ENCODE peak calls at places on chromosomes 3 and 15, in seven cellular contexts. X is T-cell; Y is activated naive CD4-positive, alpha-beta T cell treated with Interleukin-2 at 50 U/mL for 16 hours; J is GM20000; I is HS-5; N is stomach; U is A172. R is an unnamed sample.

GRCh38 chr15:39896101-39896500 is 24.0 kb downstream of the GPR176 start:
- DNase-seq in X (no peak), Y (no peak), J (no peak), I (no peak), N (no peak), U (no peak), R (no peak)

GRCh38 chr15:88535100-88535499 is 11.4 kb downstream of the DET1 start:
- DNase-seq in X (no peak), Y (no peak), J (no peak), I (no peak), N (no peak), U (no peak), R (no peak)

GRCh38 chr15:83248151-83248851 is 36.2 kb downstream of the BNC1 start:
- DNase-seq in X (peak), Y (no peak), J (peak), I (peak), N (no peak), U (peak), R (peak)

GRCh38 chr3:185519021-185519420 is 20.2 kb upstream of the TMEM41A start:
- DNase-seq in X (no peak), Y (no peak), J (no peak), I (no peak), N (no peak), U (no peak), R (no peak)

GRCh38 chr3:128067481-128067880 is 15.2 kb downstream of the SEC61A1 start:
- DNase-seq in X (no peak), Y (no peak), J (no peak), I (no peak), N (no peak), U (no peak), R (no peak)

GRCh38 chr3:46386206-46386605 is 15.5 kb downstream of the CCR5 start:
- DNase-seq in X (no peak), Y (no peak), J (no peak), I (peak), N (no peak), U (peak), R (no peak)

GRCh38 chr3:129619726-129620162 is 13.3 kb upstream of the PLXND1 start:
- DNase-seq in X (no peak), Y (no peak), J (no peak), I (no peak), N (no peak), U (no peak), R (no peak)

GRCh38 chr3:195932418-195933043 is 24.2 kb upstream of the TNK2 start:
- DNase-seq in X (no peak), Y (no peak), J (no peak), I (no peak), N (no peak), U (no peak), R (no peak)

GRCh38 chr3:51945926-51946500 is 3.9 kb downstream of the PARP3 start:
- DNase-seq in X (no peak), Y (no peak), J (no peak), I (no peak), N (no peak), U (no peak), R (no peak)

GRCh38 chr15:67004142-67004541 is 61.3 kb upstream of the SMAD3 start:
- DNase-seq in X (no peak), Y (no peak), J (peak), I (no peak), N (no peak), U (no peak), R (no peak)

GRCh38 chr3:196968233-196969000 is at the start of gene PIGZ:
- DNase-seq in X (peak), Y (peak), J (peak), I (no peak), N (peak), U (no peak), R (no peak)

GRCh38 chr15:22960587-22960986 is 19.6 kb downstream of the CYFIP1 start:
- DNase-seq in X (no peak), Y (no peak), J (no peak), I (no peak), N (no peak), U (no peak), R (no peak)

GRCh38 chr3:172061724-172062184 is 22.4 kb downstream of the FNDC3B start:
- DNase-seq in X (no peak), Y (no peak), J (peak), I (no peak), N (no peak), U (no peak), R (no peak)

GRCh38 chr3:11060500-11061251 is 68.1 kb downstream of the SLC6A1 start:
- DNase-seq in X (peak), Y (peak), J (peak), I (no peak), N (peak), U (peak), R (peak)

GRCh38 chr3:46133285-46133684 is 74.8 kb downstream of the CCR1 start:
- DNase-seq in X (no peak), Y (no peak), J (no peak), I (no peak), N (no peak), U (no peak), R (no peak)

GRCh38 chr15:28995721-28996120 is 109.9 kb downstream of the APBA2 start:
- DNase-seq in X (no peak), Y (no peak), J (no peak), I (no peak), N (no peak), U (no peak), R (no peak)

GRCh38 chr3:73399106-73399505 is 225.6 kb downstream of the PDZRN3 start:
- DNase-seq in X (no peak), Y (no peak), J (no peak), I (no peak), N (no peak), U (no peak), R (no peak)

GRCh38 chr3:30810617-30811016 is 83.8 kb downstream of the GADL1 start:
- DNase-seq in X (no peak), Y (no peak), J (no peak), I (no peak), N (no peak), U (no peak), R (no peak)

GRCh38 chr3:195120199-195120556 is 150.8 kb downstream of the XXYLT1 start:
- DNase-seq in X (no peak), Y (no peak), J (no peak), I (no peak), N (no peak), U (no peak), R (no peak)

GRCh38 chr3:121488628-121489027 is 57.2 kb downstream of the POLQ start:
- DNase-seq in X (no peak), Y (no peak), J (no peak), I (no peak), N (no peak), U (no peak), R (no peak)

GRCh38 chr15:68256675-68257450 is 20.7 kb upstream of the FEM1B start:
- DNase-seq in X (peak), Y (peak), J (peak), I (no peak), N (peak), U (no peak), R (peak)

GRCh38 chr15:75647370-75648155 is at the start of gene SNX33:
- DNase-seq in X (peak), Y (peak), J (peak), I (no peak), N (peak), U (peak), R (peak)

GRCh38 chr15:32763295-32763694 is 45.5 kb downstream of the GREM1 start:
- DNase-seq in X (no peak), Y (no peak), J (no peak), I (no peak), N (no peak), U (no peak), R (no peak)

GRCh38 chr15:59278120-59278519 is 71.5 kb downstream of the LDHAL6B start:
- DNase-seq in X (no peak), Y (no peak), J (no peak), I (no peak), N (no peak), U (no peak), R (no peak)

GRCh38 chr3:120393252-120393651 is 44.1 kb upstream of the LRRC58 start:
- DNase-seq in X (no peak), Y (no peak), J (no peak), I (no peak), N (no peak), U (no peak), R (no peak)

GRCh38 chr15:86916671-86917450 is 837.2 kb downstream of the AGBL1 start:
- DNase-seq in X (no peak), Y (no peak), J (no peak), I (no peak), N (no peak), U (no peak), R (no peak)

GRCh38 chr3:176526942-176527341 is 670.3 kb downstream of the TBL1XR1 start:
- DNase-seq in X (no peak), Y (no peak), J (no peak), I (no peak), N (no peak), U (no peak), R (no peak)

R was measured in NT2/D1.